ENCODE peak calls at places on chromosomes 2 and 18, in six cellular contexts. G, S, F, M, U and X are unnamed samples.
A peak's percentile ranks its signal among the peaks of the same experiment; 100 is the strongest.

GRCh38 chr2:207148025-207148424 is 17.7 kb downstream of the KLF7 start:
- DNase-seq in G (no peak), S (no peak), F (no peak), M (no peak), U (no peak), X (no peak)

GRCh38 chr2:71498261-71498701 is 44.9 kb downstream of the DYSF start:
- DNase-seq in G (peak; percentile 98), S (peak; percentile 67), F (no peak), M (no peak), U (peak; percentile 86), X (peak; percentile 86)

GRCh38 chr2:202632682-202633081 is 2.1 kb upstream of the FAM117B start:
- DNase-seq in G (peak; percentile 12), S (no peak), F (no peak), M (no peak), U (no peak), X (no peak)

GRCh38 chr18:4134691-4135090 is 320.4 kb downstream of the DLGAP1 start:
- DNase-seq in G (no peak), S (no peak), F (no peak), M (no peak), U (no peak), X (no peak)

GRCh38 chr2:182324665-182325064 is 102.2 kb downstream of the PDE1A start:
- DNase-seq in G (no peak), S (no peak), F (no peak), M (no peak), U (no peak), X (no peak)

GRCh38 chr18:47858607-47859006 is 71.9 kb downstream of the SMAD2 start:
- DNase-seq in G (no peak), S (no peak), F (no peak), M (no peak), U (no peak), X (no peak)

GRCh38 chr2:147844691-147845607 is at the start of gene ACVR2A:
- DNase-seq in G (peak; percentile 13), S (peak; percentile 61), F (peak; percentile 76), M (no peak), U (peak; percentile 60), X (peak; percentile 65)

GRCh38 chr2:234550511-234551107 is 53.7 kb upstream of the ARL4C start:
- DNase-seq in G (peak; percentile 78), S (peak; percentile 60), F (peak; percentile 55), M (peak; percentile 45), U (peak; percentile 66), X (peak; percentile 84)

GRCh38 chr2:241309684-241310117 is 5.8 kb downstream of the HDLBP start:
- DNase-seq in G (peak; percentile 72), S (peak; percentile 38), F (no peak), M (no peak), U (no peak), X (peak; percentile 35)

GRCh38 chr2:181574321-181574720 is 82.6 kb downstream of the CERKL start:
- DNase-seq in G (no peak), S (no peak), F (peak; percentile 82), M (peak; percentile 59), U (no peak), X (no peak)

GRCh38 chr2:235594041-235594440 is 100.2 kb downstream of the AGAP1 start:
- DNase-seq in G (no peak), S (peak; percentile 42), F (peak; percentile 80), M (no peak), U (peak; percentile 87), X (peak; percentile 45)

GRCh38 chr2:117801826-117802225 is 12.7 kb upstream of the DDX18 start:
- DNase-seq in G (no peak), S (no peak), F (no peak), M (no peak), U (no peak), X (peak; percentile 10)

GRCh38 chr2:230924470-230925341 is at the start of gene GPR55:
- DNase-seq in G (no peak), S (no peak), F (no peak), M (no peak), U (no peak), X (no peak)

GRCh38 chr2:133940134-133940533 is 313.7 kb upstream of the MGAT5 start:
- DNase-seq in G (no peak), S (no peak), F (no peak), M (no peak), U (no peak), X (no peak)

GRCh38 chr18:60389314-60389713 is 16.7 kb upstream of the MC4R start:
- DNase-seq in G (no peak), S (no peak), F (no peak), M (no peak), U (no peak), X (no peak)

GRCh38 chr2:17232751-17233150 is 285.5 kb downstream of the RAD51AP2 start:
- DNase-seq in G (no peak), S (no peak), F (no peak), M (no peak), U (no peak), X (no peak)

GRCh38 chr18:47898055-47898454 is 32.4 kb downstream of the SMAD2 start:
- DNase-seq in G (no peak), S (no peak), F (no peak), M (no peak), U (no peak), X (no peak)

GRCh38 chr2:208329485-208329884 is 63.4 kb downstream of the PIKFYVE start:
- DNase-seq in G (no peak), S (no peak), F (no peak), M (no peak), U (no peak), X (no peak)

GRCh38 chr18:53796042-53796729 is 428.3 kb downstream of the MBD2 start:
- DNase-seq in G (peak; percentile 84), S (peak; percentile 1), F (no peak), M (no peak), U (peak; percentile 67), X (peak; percentile 9)

GRCh38 chr2:25740810-25741381 is 67.5 kb upstream of the DTNB start:
- DNase-seq in G (peak; percentile 20), S (peak; percentile 17), F (no peak), M (no peak), U (no peak), X (no peak)

GRCh38 chr2:242063364-242064249 is 194.1 kb downstream of the RTP5 start:
- DNase-seq in G (no peak), S (no peak), F (no peak), M (no peak), U (no peak), X (no peak)

GRCh38 chr2:2743164-2743571 is 412.1 kb upstream of the MYT1L start:
- DNase-seq in G (peak; percentile 7), S (peak; percentile 26), F (peak; percentile 29), M (peak; percentile 52), U (no peak), X (no peak)

GRCh38 chr2:214881647-214882205 is 72.2 kb upstream of the BARD1 start:
- DNase-seq in G (peak; percentile 10), S (no peak), F (no peak), M (no peak), U (no peak), X (no peak)

GRCh38 chr2:108124733-108125132 is 115.0 kb upstream of the SULT1C3 start:
- DNase-seq in G (no peak), S (no peak), F (no peak), M (no peak), U (no peak), X (no peak)

GRCh38 chr2:226002438-226002837 is 602.9 kb downstream of the NYAP2 start:
- DNase-seq in G (peak; percentile 89), S (no peak), F (no peak), M (no peak), U (peak; percentile 69), X (peak; percentile 27)

GRCh38 chr2:67502346-67503065 is 105.4 kb downstream of the ETAA1 start:
- DNase-seq in G (no peak), S (no peak), F (no peak), M (no peak), U (no peak), X (no peak)

GRCh38 chr2:226115102-226115831 is 684.4 kb downstream of the IRS1 start:
- DNase-seq in G (peak; percentile 96), S (no peak), F (no peak), M (no peak), U (peak; percentile 98), X (peak; percentile 54)

GRCh38 chr2:46421361-46421760 is 58.0 kb upstream of the TMEM247 start:
- DNase-seq in G (no peak), S (no peak), F (no peak), M (no peak), U (no peak), X (no peak)

GRCh38 chr2:113818382-113818951 is 62.0 kb upstream of the SLC35F5 start:
- DNase-seq in G (peak; percentile 95), S (peak; percentile 84), F (no peak), M (no peak), U (peak; percentile 19), X (peak; percentile 89)

GRCh38 chr18:34222025-34222395 is 2.7 kb downstream of the NOL4 start:
- DNase-seq in G (no peak), S (no peak), F (peak; percentile 94), M (no peak), U (no peak), X (no peak)

GRCh38 chr18:10453885-10454772 is at the start of gene APCDD1:
- DNase-seq in G (no peak), S (no peak), F (peak; percentile 27), M (no peak), U (no peak), X (no peak)

GRCh38 chr2:175167076-175167791 is 769 bp downstream of the ATF2 start:
- DNase-seq in G (no peak), S (no peak), F (peak; percentile 38), M (no peak), U (peak; percentile 39), X (peak; percentile 37)

GRCh38 chr2:194819367-194819766 is 837.7 kb upstream of the SLC39A10 start:
- DNase-seq in G (no peak), S (no peak), F (peak; percentile 11), M (no peak), U (no peak), X (no peak)